ENCODE peak calls at places on chromosomes 4 and X, in eight cellular contexts. Q is amygdala; C is WTC11; J is naive thymus-derived CD8-positive, alpha-beta T cell; K is stimulated activated naive CD8-positive, alpha-beta T cell treated with anti-CD3 and anti-CD28 coated beads, Interleukin-15, Interleukin-2, amounts not matched to agents 100 U/mL and 50 U/mL, for 24 hours; V is endothelial cell; H is H54; Y is T-cell. A is an unnamed sample.

GRCh38 chr4:124288706-124289486 is 423.6 kb downstream of the ANKRD50 start:
- DNase-seq in Y (no peak), K (no peak), J (no peak), H (no peak), Q (no peak), V (no peak), C (no peak), A (no peak)

GRCh38 chr4:37538931-37539330 is 147.2 kb downstream of the RELL1 start:
- DNase-seq in H (no peak), Y (no peak), Q (no peak), C (no peak), J (no peak), V (no peak), K (no peak), A (no peak)

GRCh38 chr4:83865417-83866150 is 329.7 kb downstream of the GPAT3 start:
- DNase-seq in K (no peak), J (no peak), Q (no peak), C (no peak), Y (no peak), V (no peak), H (no peak), A (no peak)

GRCh38 chr4:189059996-189060570 is 880.6 kb upstream of the FRG1 start:
- DNase-seq in V (no peak), C (no peak), H (no peak), Y (no peak), K (no peak), Q (no peak), J (no peak), A (no peak)

GRCh38 chr4:156901871-156902270 is 69.7 kb downstream of the PDGFC start:
- DNase-seq in K (no peak), C (no peak), V (no peak), Q (no peak), H (no peak), Y (no peak), J (no peak), A (no peak)

GRCh38 chr4:40769266-40769665 is 19.5 kb downstream of the NSUN7 start:
- DNase-seq in Q (no peak), C (no peak), Y (no peak), J (no peak), K (no peak), H (no peak), V (no peak), A (no peak)

GRCh38 chr4:47061435-47061834 is 30.1 kb downstream of the GABRB1 start:
- DNase-seq in Q (no peak), V (no peak), K (no peak), H (no peak), J (no peak), C (no peak), Y (no peak), A (no peak)

GRCh38 chr4:170374770-170375169 is 285.0 kb upstream of the AADAT start:
- DNase-seq in V (peak), C (peak), Q (no peak), H (peak), J (no peak), Y (no peak), K (no peak), A (no peak)

GRCh38 chrX:13029341-13029740 is 15.1 kb downstream of the FAM9C start:
- DNase-seq in H (no peak), V (no peak), K (no peak), Q (no peak), Y (no peak), C (peak), J (peak), A (no peak)

GRCh38 chr4:70158576-70158975 is 4.5 kb downstream of the PRR27 start:
- DNase-seq in Y (no peak), C (peak), H (no peak), J (no peak), K (no peak), V (no peak), Q (no peak), A (no peak)

GRCh38 chr4:14862881-14863280 is 139.4 kb upstream of the CPEB2 start:
- DNase-seq in Q (no peak), J (no peak), C (peak), K (no peak), H (no peak), Y (no peak), V (no peak), A (no peak)

GRCh38 chr4:159106636-159107035 is 3.8 kb downstream of the RAPGEF2 start:
- DNase-seq in C (no peak), V (no peak), K (no peak), H (no peak), Y (no peak), J (no peak), Q (no peak), A (no peak)

GRCh38 chr4:111678466-111678865 is 466.8 kb upstream of the FAM241A start:
- DNase-seq in V (no peak), Q (no peak), K (no peak), Y (no peak), H (no peak), J (no peak), C (no peak), A (no peak)

GRCh38 chr4:83082777-83083176 is 31.8 kb downstream of the PLAC8 start:
- DNase-seq in K (no peak), C (no peak), Q (no peak), J (no peak), V (no peak), Y (no peak), H (no peak), A (no peak)

GRCh38 chr4:47510036-47510435 is 25.0 kb downstream of the ATP10D start:
- DNase-seq in Y (no peak), H (no peak), K (no peak), Q (no peak), V (no peak), C (no peak), J (no peak), A (no peak)

GRCh38 chr4:138636791-138637190 is 378.8 kb upstream of the NOCT start:
- DNase-seq in C (no peak), Y (no peak), H (no peak), V (no peak), J (no peak), K (no peak), Q (no peak), A (no peak)

GRCh38 chrX:270848-271367 is 10.3 kb upstream of the PLCXD1 start:
- DNase-seq in C (peak), K (no peak), Q (no peak), V (no peak), Y (no peak), H (no peak), J (no peak), A (no peak)

GRCh38 chr4:150133605-150134004 is 55.4 kb downstream of the DCLK2 start:
- DNase-seq in Q (no peak), C (no peak), Y (no peak), J (no peak), V (no peak), K (no peak), H (no peak), A (no peak)

GRCh38 chr4:141654098-141654497 is 17.7 kb downstream of the IL15 start:
- DNase-seq in Y (no peak), C (peak), K (no peak), V (peak), J (no peak), Q (no peak), H (no peak), A (no peak)

GRCh38 chrX:69032601-69033000 is 132.7 kb downstream of the PJA1 start:
- DNase-seq in C (no peak), Y (no peak), Q (no peak), K (no peak), J (no peak), H (no peak), V (no peak), A (no peak)

GRCh38 chr4:108139089-108139488 is 29.6 kb downstream of the LEF1 start:
- DNase-seq in K (no peak), C (no peak), Y (no peak), J (no peak), V (no peak), Q (no peak), H (no peak), A (no peak)

GRCh38 chr4:125801373-125801772 is 486.6 kb downstream of the FAT4 start:
- DNase-seq in H (no peak), K (no peak), Q (no peak), Y (no peak), V (no peak), C (no peak), J (no peak), A (no peak)

GRCh38 chr4:141652161-141652778 is 15.9 kb downstream of the IL15 start:
- DNase-seq in H (no peak), Q (no peak), J (no peak), Y (no peak), V (no peak), K (no peak), C (no peak), A (no peak)